ENCODE peak calls at places on chromosomes 6 and 20, in nine cellular contexts. J, C, K, E, D, W, U, A and S are unnamed samples.

GRCh38 chr6:2940010-2940850 is 31.1 kb downstream of the SERPINB6 start:
- DNase-seq in K (no peak), A (no peak), E (no peak), C (no peak), J (peak; percentile 49), W (peak; percentile 39), U (peak; percentile 43), D (peak; percentile 63), S (peak; percentile 80)

GRCh38 chr6:166381733-166382499 is 824 bp downstream of the MPC1 start:
- DNase-seq in W (peak; percentile 88), D (peak; percentile 51), C (peak; percentile 54), J (peak; percentile 89), E (peak; percentile 47), U (no peak), A (peak; percentile 71), K (peak; percentile 59), S (peak; percentile 64)

GRCh38 chr20:39874049-39874893 is 814.8 kb downstream of the MAFB start:
- DNase-seq in E (peak; percentile 81), J (peak; percentile 59), C (peak; percentile 92), D (no peak), W (peak; percentile 72), U (peak; percentile 82), K (peak; percentile 49), A (peak; percentile 58), S (no peak)

GRCh38 chr20:41818991-41819390 is 200.8 kb upstream of the CHD6 start:
- DNase-seq in C (no peak), J (no peak), D (no peak), E (no peak), A (no peak), K (no peak), U (no peak), W (no peak), S (no peak)

GRCh38 chr20:35021063-35021462 is 65.4 kb downstream of the MYH7B start:
- DNase-seq in K (no peak), C (peak; percentile 67), J (no peak), U (no peak), A (no peak), D (no peak), W (no peak), E (no peak), S (no peak)

GRCh38 chr6:46796842-46797241 is 3.7 kb downstream of the MEP1A start:
- DNase-seq in A (no peak), E (no peak), J (no peak), C (no peak), K (no peak), U (no peak), D (no peak), W (peak; percentile 53), S (no peak)

GRCh38 chr20:21436186-21436585 is 38.9 kb upstream of the NKX2-4 start:
- DNase-seq in C (peak; percentile 32), W (no peak), U (no peak), E (no peak), K (no peak), J (no peak), D (no peak), A (no peak), S (no peak)

GRCh38 chr20:37243076-37243936 is 18.3 kb downstream of the GHRH start:
- DNase-seq in A (no peak), J (no peak), K (no peak), U (no peak), C (no peak), W (no peak), D (no peak), E (no peak), S (no peak)

GRCh38 chr6:148700713-148701392 is 46.0 kb upstream of the UST start:
- DNase-seq in U (no peak), D (no peak), J (no peak), E (no peak), C (peak; percentile 64), W (peak; percentile 41), A (no peak), K (no peak), S (peak; percentile 36)

GRCh38 chr6:23218751-23219150 is 649.4 kb downstream of the HDGFL1 start:
- DNase-seq in U (no peak), A (no peak), D (no peak), C (no peak), J (no peak), W (no peak), K (no peak), E (no peak), S (no peak)

GRCh38 chr20:327946-328563 is 2.7 kb downstream of the SOX12 start:
- DNase-seq in K (peak; percentile 43), C (peak; percentile 23), D (no peak), J (no peak), W (no peak), E (no peak), U (no peak), A (no peak), S (no peak)

DNA sequence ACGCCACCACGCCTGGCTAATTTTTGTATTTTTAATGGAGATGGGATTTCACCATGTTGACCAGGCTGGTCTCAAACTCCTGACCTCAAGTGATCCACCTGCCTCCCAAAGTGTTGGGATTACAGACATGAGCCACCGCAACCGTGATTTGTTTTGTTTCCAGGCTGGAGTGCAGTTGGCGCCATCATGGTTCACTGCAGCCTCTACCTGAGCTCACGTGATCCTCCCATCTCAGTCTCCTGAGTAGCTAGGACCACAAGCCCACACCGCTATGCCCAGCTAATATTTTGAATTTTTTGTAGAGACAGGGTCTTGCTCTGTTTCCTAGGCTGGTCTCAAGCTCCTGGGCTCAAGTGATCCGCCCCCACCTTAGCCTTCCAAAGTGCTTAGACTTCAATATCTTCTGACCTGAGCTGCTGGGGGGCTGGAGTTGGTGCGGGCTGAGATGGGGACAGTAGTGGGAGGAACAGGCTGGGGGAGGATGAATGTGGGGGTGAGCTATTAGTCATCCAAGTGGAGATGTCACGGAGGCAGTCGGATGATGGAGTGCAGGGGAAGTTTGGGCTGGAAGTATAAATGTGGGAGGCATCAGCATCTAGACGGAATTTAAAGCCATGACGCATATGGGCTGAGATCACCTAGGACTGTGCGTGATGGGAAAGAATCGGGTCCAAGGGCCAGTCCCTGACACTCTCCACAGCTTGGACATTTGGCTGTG is 23.1 kb upstream of the ZMYND8 start:
- DNase-seq in W (no peak), J (no peak), U (no peak), D (no peak), C (peak; percentile 93), A (no peak), K (no peak), E (no peak), S (no peak)
- H3K4me1 ChIP-seq in W (no peaks in the 10 kb centered on the region), J (peaks cover 24% of the 10 kb centered on the region), U (peaks cover 22% of the 10 kb centered on the region), D (peaks cover 10% of the 10 kb centered on the region), C (no peaks in the 10 kb centered on the region), A (peaks cover 19% of the 10 kb centered on the region), K (peaks cover 4% of the 10 kb centered on the region), E (no peaks in the 10 kb centered on the region), S (peaks cover 8% of the 10 kb centered on the region)

GRCh38 chr6:16137451-16137801 is 8.5 kb downstream of the MYLIP start:
- DNase-seq in K (no peak), W (no peak), J (no peak), E (no peak), D (no peak), A (no peak), U (no peak), C (no peak), S (no peak)

GRCh38 chr6:16134430-16134829 is 5.5 kb downstream of the MYLIP start:
- DNase-seq in W (no peak), U (no peak), A (no peak), D (no peak), J (no peak), K (no peak), E (no peak), C (no peak), S (no peak)

GRCh38 chr6:16135078-16135477 is 6.2 kb downstream of the MYLIP start:
- DNase-seq in U (no peak), D (no peak), C (no peak), E (no peak), W (no peak), A (no peak), J (no peak), K (no peak), S (no peak)

GRCh38 chr6:16136086-16136485 is 7.2 kb downstream of the MYLIP start:
- DNase-seq in C (no peak), K (no peak), A (no peak), W (no peak), E (no peak), J (no peak), U (no peak), D (peak; percentile 51), S (peak; percentile 85)

DNA sequence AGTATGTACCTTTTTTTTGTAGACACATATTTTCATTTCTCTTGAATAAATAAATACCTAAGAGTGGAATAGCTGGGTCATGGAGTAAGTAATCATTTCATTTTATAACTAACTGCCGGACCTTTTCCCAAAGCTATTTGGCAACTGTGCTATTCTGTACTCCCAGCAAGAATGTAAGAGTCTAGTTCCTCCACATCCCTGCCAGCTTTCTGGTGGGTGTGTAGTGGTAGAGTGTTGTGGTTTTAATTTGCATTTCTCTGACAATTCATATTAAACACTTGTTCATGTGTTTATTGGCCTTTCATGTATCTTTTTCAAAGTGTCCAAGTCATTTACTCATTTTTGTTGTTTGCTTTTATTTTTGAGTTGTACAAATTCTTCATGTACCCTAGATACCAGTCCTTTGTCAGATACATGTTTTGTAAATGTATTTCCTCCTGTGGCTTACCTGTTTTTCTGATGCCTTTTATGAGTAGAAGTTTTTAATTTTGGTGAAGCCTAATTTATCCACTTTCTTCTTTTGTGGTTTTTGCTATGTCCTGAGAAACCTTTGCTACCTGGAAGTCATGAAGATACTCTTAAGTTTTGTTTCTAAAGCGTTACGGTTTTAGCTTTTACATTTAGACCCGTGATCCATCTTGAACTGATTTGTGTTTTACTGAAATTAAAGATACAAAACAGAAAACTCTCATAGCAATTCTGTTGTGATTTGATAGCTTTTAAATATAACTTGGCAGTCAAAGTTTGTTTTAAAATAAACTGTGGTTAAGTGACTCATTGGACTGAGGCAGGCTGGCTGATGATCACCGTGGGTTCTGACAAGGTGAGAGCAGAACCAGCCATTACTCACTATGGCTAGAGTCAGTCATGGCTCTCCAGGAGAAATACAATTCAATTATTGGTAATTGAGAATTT is 7.9 kb downstream of the MYLIP start:
- DNase-seq in W (no peak), E (peak; percentile 63), C (peak; percentile 70), K (no peak), D (peak; percentile 30), U (no peak), A (no peak), J (no peak), S (peak; percentile 54)
- H3K27ac ChIP-seq in W (peak overlapping the region; percentile 34), E (peak overlapping the region; percentile 54), C (no peak overlapping the region), K (no peak overlapping the region), D (peak overlapping the region; percentile 8), U (no peak overlapping the region), A (peak overlapping the region; percentile 24), J (no peak overlapping the region), S (peak overlapping the region; percentile 40)

GRCh38 chr20:53738945-53739798 is 145.5 kb upstream of the ZNF217 start:
- DNase-seq in U (no peak), D (no peak), J (no peak), C (no peak), E (no peak), K (no peak), A (no peak), W (peak; percentile 46), S (no peak)
- H3K4me3 ChIP-seq in U (peak overlapping the region; percentile 35), D (no peak overlapping the region), J (peak overlapping the region; percentile 17), C (no peak overlapping the region), E (no peak overlapping the region), K (no peak overlapping the region), A (peak overlapping the region; percentile 46), W (peak overlapping the region; percentile 14), S (no peak overlapping the region)

DNA sequence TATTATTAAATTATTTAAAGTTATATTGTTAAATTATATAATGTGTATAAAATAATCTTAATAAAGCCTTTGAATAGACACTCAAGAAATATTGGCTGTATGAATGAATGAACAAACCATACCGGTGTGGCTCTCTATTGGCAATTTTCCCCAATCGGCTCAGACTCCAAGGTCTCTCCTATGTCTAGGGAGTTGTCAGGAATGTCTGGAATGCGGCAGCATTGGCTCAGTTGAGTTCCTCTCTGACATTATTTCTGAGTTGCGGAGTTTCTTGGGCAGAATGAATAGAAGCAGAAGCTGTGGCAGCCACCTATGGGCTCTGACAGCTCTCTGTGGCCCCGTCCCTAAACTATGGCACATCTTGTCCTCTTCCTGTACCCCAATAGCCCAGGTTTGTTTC is 111.0 kb downstream of the SOBP start:
- DNase-seq in A (no peak), W (peak; percentile 81), C (peak; percentile 83), J (no peak), D (no peak), U (no peak), K (peak; percentile 46), E (no peak), S (no peak)
- H3K4me1 ChIP-seq in A (peaks cover 72% of the 10 kb centered on the region), W (peaks cover 2% of the 10 kb centered on the region), C (peaks cover 21% of the 10 kb centered on the region), J (no peaks in the 10 kb centered on the region), D (no peaks in the 10 kb centered on the region), U (peaks cover 12% of the 10 kb centered on the region), K (peaks cover 7% of the 10 kb centered on the region), E (no peaks in the 10 kb centered on the region), S (no peaks in the 10 kb centered on the region)